ENCODE peak calls at places on chromosomes 6 and 20, in five cellular contexts. One of them, this sample, is unnamed.
A peak's percentile ranks its signal among the peaks of the same experiment; 100 is the strongest.

GRCh38 chr6:16296061-16296670 is 57.8 kb downstream of the GMPR start:
- DNase-seq in PC-9: no peak
- DNase-seq in GM23248: no peak
- DNase-seq in MM.1S: no peak
- DNase-seq in SK-N-SH: no peak
- DNase-seq in this sample: no peak

GRCh38 chr6:31246051-31246495 is 25.8 kb downstream of the HLA-C start:
- DNase-seq in PC-9: peak; percentile 68
- DNase-seq in GM23248: peak; percentile 83
- DNase-seq in MM.1S: no peak
- DNase-seq in SK-N-SH: no peak
- DNase-seq in this sample: peak; percentile 95

GRCh38 chr6:131183427-131184095 is 48.3 kb downstream of the AKAP7 start:
- DNase-seq in PC-9: no peak
- DNase-seq in GM23248: no peak
- DNase-seq in MM.1S: no peak
- DNase-seq in SK-N-SH: no peak
- DNase-seq in this sample: no peak

GRCh38 chr6:3351105-3351676 is 92.4 kb downstream of the PSMG4 start:
- DNase-seq in PC-9: no peak
- DNase-seq in GM23248: no peak
- DNase-seq in MM.1S: no peak
- DNase-seq in SK-N-SH: no peak
- DNase-seq in this sample: no peak

GRCh38 chr6:13725570-13725969 is 13.9 kb upstream of the RANBP9 start:
- DNase-seq in PC-9: peak; percentile 86
- DNase-seq in GM23248: peak; percentile 55
- DNase-seq in MM.1S: no peak
- DNase-seq in SK-N-SH: no peak
- DNase-seq in this sample: peak; percentile 99

GRCh38 chr6:110547266-110547964 is 71.0 kb upstream of the SLC22A16 start:
- DNase-seq in PC-9: peak; percentile 29
- DNase-seq in GM23248: peak; percentile 78
- DNase-seq in MM.1S: no peak
- DNase-seq in SK-N-SH: no peak
- DNase-seq in this sample: peak; percentile 88

GRCh38 chr6:137927777-137928218 is 60.7 kb downstream of the TNFAIP3 start:
- DNase-seq in PC-9: no peak
- DNase-seq in GM23248: no peak
- DNase-seq in MM.1S: peak; percentile 97
- DNase-seq in SK-N-SH: no peak
- DNase-seq in this sample: no peak

GRCh38 chr6:44265843-44266233 is 487 bp upstream of the NFKBIE start:
- DNase-seq in PC-9: no peak
- DNase-seq in GM23248: no peak
- DNase-seq in MM.1S: no peak
- DNase-seq in SK-N-SH: no peak
- DNase-seq in this sample: no peak

GRCh38 chr6:65787787-65788186 is 80.8 kb upstream of the EYS start:
- DNase-seq in PC-9: no peak
- DNase-seq in GM23248: no peak
- DNase-seq in MM.1S: no peak
- DNase-seq in SK-N-SH: peak; percentile 7
- DNase-seq in this sample: no peak

GRCh38 chr20:57440678-57441509 is 49.7 kb downstream of the RBM38 start:
- DNase-seq in PC-9: no peak
- DNase-seq in GM23248: peak; percentile 71
- DNase-seq in MM.1S: no peak
- DNase-seq in SK-N-SH: peak; percentile 88
- DNase-seq in this sample: no peak

GRCh38 chr20:24653306-24653705 is 183.9 kb downstream of the SYNDIG1 start:
- DNase-seq in PC-9: no peak
- DNase-seq in GM23248: peak; percentile 80
- DNase-seq in MM.1S: no peak
- DNase-seq in SK-N-SH: no peak
- DNase-seq in this sample: peak; percentile 41

GRCh38 chr6:134495893-134496253 is 178.0 kb upstream of the SGK1 start:
- DNase-seq in PC-9: no peak
- DNase-seq in GM23248: no peak
- DNase-seq in MM.1S: no peak
- DNase-seq in SK-N-SH: no peak
- DNase-seq in this sample: no peak

GRCh38 chr6:153210083-153210482 is 79.0 kb upstream of the RGS17 start:
- DNase-seq in PC-9: no peak
- DNase-seq in GM23248: peak; percentile 30
- DNase-seq in MM.1S: peak; percentile 66
- DNase-seq in SK-N-SH: no peak
- DNase-seq in this sample: no peak

GRCh38 chr6:48511382-48511781 is 400.4 kb upstream of the PTCHD4 start:
- DNase-seq in PC-9: no peak
- DNase-seq in GM23248: no peak
- DNase-seq in MM.1S: no peak
- DNase-seq in SK-N-SH: no peak
- DNase-seq in this sample: peak; percentile 54

GRCh38 chr6:32179746-32180405 is 1.7 kb downstream of the RNF5 start:
- DNase-seq in PC-9: no peak
- DNase-seq in GM23248: no peak
- DNase-seq in MM.1S: no peak
- DNase-seq in SK-N-SH: no peak
- DNase-seq in this sample: no peak

GRCh38 chr6:53433617-53434285 is 85.0 kb upstream of the ELOVL5 start:
- DNase-seq in PC-9: no peak
- DNase-seq in GM23248: no peak
- DNase-seq in MM.1S: no peak
- DNase-seq in SK-N-SH: no peak
- DNase-seq in this sample: no peak

GRCh38 chr20:37220796-37221195 is 40.8 kb downstream of the GHRH start:
- DNase-seq in PC-9: no peak
- DNase-seq in GM23248: peak; percentile 66
- DNase-seq in MM.1S: no peak
- DNase-seq in SK-N-SH: peak; percentile 16
- DNase-seq in this sample: no peak

GRCh38 chr20:37564388-37565133 is 36.9 kb upstream of the BLCAP start:
- DNase-seq in PC-9: peak; percentile 61
- DNase-seq in GM23248: peak; percentile 70
- DNase-seq in MM.1S: peak; percentile 24
- DNase-seq in SK-N-SH: peak; percentile 90
- DNase-seq in this sample: peak; percentile 70

GRCh38 chr6:3233321-3233720 is 5.9 kb upstream of the TUBB2B start:
- DNase-seq in PC-9: no peak
- DNase-seq in GM23248: no peak
- DNase-seq in MM.1S: no peak
- DNase-seq in SK-N-SH: no peak
- DNase-seq in this sample: no peak

GRCh38 chr6:1840491-1841121 is 230.9 kb downstream of the FOXC1 start:
- DNase-seq in PC-9: no peak
- DNase-seq in GM23248: no peak
- DNase-seq in MM.1S: no peak
- DNase-seq in SK-N-SH: no peak
- DNase-seq in this sample: peak; percentile 82

GRCh38 chr6:46453756-46454316 is 37.4 kb downstream of the RCAN2 start:
- DNase-seq in PC-9: no peak
- DNase-seq in GM23248: peak; percentile 46
- DNase-seq in MM.1S: no peak
- DNase-seq in SK-N-SH: no peak
- DNase-seq in this sample: peak; percentile 24

GRCh38 chr6:54876365-54876764 is 29.8 kb downstream of the FAM83B start:
- DNase-seq in PC-9: peak; percentile 27
- DNase-seq in GM23248: no peak
- DNase-seq in MM.1S: no peak
- DNase-seq in SK-N-SH: no peak
- DNase-seq in this sample: no peak

DNA sequence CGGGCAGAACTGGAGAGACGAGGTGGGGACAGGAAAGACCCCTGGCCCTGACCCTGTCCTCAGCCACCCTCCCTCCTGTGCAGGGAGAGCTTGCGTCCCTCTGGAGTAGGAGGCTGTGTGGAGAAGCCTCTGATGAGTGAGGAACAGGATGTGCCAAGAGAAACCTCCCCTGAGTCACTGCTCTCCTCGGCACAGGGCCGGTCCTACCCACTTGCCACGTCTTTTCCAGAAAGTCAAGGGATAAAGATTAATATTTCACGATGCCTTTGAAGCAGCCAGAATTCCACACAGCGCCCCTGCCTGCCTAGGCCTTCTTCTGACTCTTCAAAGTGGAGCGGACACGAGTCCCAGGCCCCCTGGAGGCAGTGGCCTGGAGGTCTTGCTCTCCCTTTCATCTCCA is 34.9 kb upstream of the THBS2 start:
- DNase-seq in PC-9: no peak
- DNase-seq in GM23248: peak; percentile 93
- DNase-seq in MM.1S: no peak
- DNase-seq in SK-N-SH: no peak
- DNase-seq in this sample: peak; percentile 5
- H3K4me2 ChIP-seq in PC-9: no peak overlapping the region
- H3K4me2 ChIP-seq in GM23248: peak overlapping the region; percentile 73
- H3K4me2 ChIP-seq in MM.1S: no peak overlapping the region
- H3K4me2 ChIP-seq in SK-N-SH: no peak overlapping the region
- H3K4me2 ChIP-seq in this sample: no peak overlapping the region

GRCh38 chr20:3323398-3323797 is 84.1 kb downstream of the DNAAF9 start:
- DNase-seq in PC-9: peak; percentile 53
- DNase-seq in GM23248: peak; percentile 16
- DNase-seq in MM.1S: no peak
- DNase-seq in SK-N-SH: no peak
- DNase-seq in this sample: peak; percentile 20

GRCh38 chr20:3330046-3330741 is 77.3 kb downstream of the DNAAF9 start:
- DNase-seq in PC-9: no peak
- DNase-seq in GM23248: peak; percentile 75
- DNase-seq in MM.1S: no peak
- DNase-seq in SK-N-SH: no peak
- DNase-seq in this sample: peak; percentile 19

GRCh38 chr20:3326779-3327521 is 80.5 kb downstream of the DNAAF9 start:
- DNase-seq in PC-9: no peak
- DNase-seq in GM23248: no peak
- DNase-seq in MM.1S: no peak
- DNase-seq in SK-N-SH: no peak
- DNase-seq in this sample: no peak

GRCh38 chr20:3325864-3326263 is 81.6 kb downstream of the DNAAF9 start:
- DNase-seq in PC-9: no peak
- DNase-seq in GM23248: no peak
- DNase-seq in MM.1S: no peak
- DNase-seq in SK-N-SH: no peak
- DNase-seq in this sample: no peak

GRCh38 chr20:3328501-3328900 is 79.0 kb downstream of the DNAAF9 start:
- DNase-seq in PC-9: no peak
- DNase-seq in GM23248: no peak
- DNase-seq in MM.1S: no peak
- DNase-seq in SK-N-SH: no peak
- DNase-seq in this sample: no peak
- H3F3A ChIP-seq in PC-9: no peaks in the 10 kb centered on the region
- H3F3A ChIP-seq in GM23248: peaks cover 10% of the 10 kb centered on the region
- H3F3A ChIP-seq in MM.1S: no peaks in the 10 kb centered on the region
- H3F3A ChIP-seq in SK-N-SH: no peaks in the 10 kb centered on the region
- H3F3A ChIP-seq in this sample: no peaks in the 10 kb centered on the region

GRCh38 chr6:162907876-162908481 is 180.2 kb downstream of the PACRG start:
- DNase-seq in PC-9: no peak
- DNase-seq in GM23248: peak; percentile 16
- DNase-seq in MM.1S: peak; percentile 42
- DNase-seq in SK-N-SH: no peak
- DNase-seq in this sample: peak; percentile 65
- H2AFZ ChIP-seq in PC-9: no peak overlapping the region
- H2AFZ ChIP-seq in GM23248: no peak overlapping the region
- H2AFZ ChIP-seq in MM.1S: no peak overlapping the region
- H2AFZ ChIP-seq in SK-N-SH: no peak overlapping the region
- H2AFZ ChIP-seq in this sample: no peak overlapping the region

DNA sequence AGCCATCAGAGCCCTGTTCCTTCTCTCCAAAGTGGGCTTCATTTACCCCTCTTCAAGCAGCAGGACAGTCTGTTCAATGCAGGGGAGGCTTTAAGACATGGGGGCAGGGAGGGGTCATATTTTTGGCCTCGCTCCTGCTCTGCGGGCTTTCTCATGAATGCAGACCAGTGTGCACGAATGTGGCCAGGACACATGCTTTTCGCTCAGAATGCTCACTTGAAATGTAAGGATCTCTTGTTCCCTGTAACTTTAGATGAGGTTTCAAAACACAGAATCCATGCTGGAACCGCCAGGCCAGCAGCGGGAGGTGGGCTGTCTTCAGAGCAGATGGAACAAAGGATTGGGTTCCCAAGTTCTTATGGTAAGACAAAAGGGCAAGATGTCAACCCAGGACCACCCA is 78.4 kb upstream of the AKAP12 start:
- DNase-seq in PC-9: no peak
- DNase-seq in GM23248: no peak
- DNase-seq in MM.1S: no peak
- DNase-seq in SK-N-SH: no peak
- DNase-seq in this sample: no peak
- H3K4me2 ChIP-seq in PC-9: no peak overlapping the region
- H3K4me2 ChIP-seq in GM23248: no peak overlapping the region
- H3K4me2 ChIP-seq in MM.1S: no peak overlapping the region
- H3K4me2 ChIP-seq in SK-N-SH: no peak overlapping the region
- H3K4me2 ChIP-seq in this sample: no peak overlapping the region

GRCh38 chr6:170298688-170299087 is 7.8 kb upstream of the DLL1 start:
- DNase-seq in PC-9: no peak
- DNase-seq in GM23248: no peak
- DNase-seq in MM.1S: no peak
- DNase-seq in SK-N-SH: no peak
- DNase-seq in this sample: peak; percentile 18
- H3F3A ChIP-seq in PC-9: no peaks in the 10 kb centered on the region
- H3F3A ChIP-seq in GM23248: no peaks in the 10 kb centered on the region
- H3F3A ChIP-seq in MM.1S: no peaks in the 10 kb centered on the region
- H3F3A ChIP-seq in SK-N-SH: peaks cover 13% of the 10 kb centered on the region
- H3F3A ChIP-seq in this sample: no peaks in the 10 kb centered on the region

GRCh38 chr6:79005024-79005423 is 73.0 kb downstream of the PHIP start:
- DNase-seq in PC-9: no peak
- DNase-seq in GM23248: peak; percentile 1
- DNase-seq in MM.1S: no peak
- DNase-seq in SK-N-SH: no peak
- DNase-seq in this sample: no peak

GRCh38 chr6:79004239-79004638 is 73.8 kb downstream of the PHIP start:
- DNase-seq in PC-9: no peak
- DNase-seq in GM23248: no peak
- DNase-seq in MM.1S: no peak
- DNase-seq in SK-N-SH: no peak
- DNase-seq in this sample: no peak

GRCh38 chr6:79009819-79010218 is 68.2 kb downstream of the PHIP start:
- DNase-seq in PC-9: no peak
- DNase-seq in GM23248: no peak
- DNase-seq in MM.1S: no peak
- DNase-seq in SK-N-SH: no peak
- DNase-seq in this sample: no peak

GRCh38 chr6:79001415-79001814 is 76.6 kb downstream of the PHIP start:
- DNase-seq in PC-9: no peak
- DNase-seq in GM23248: no peak
- DNase-seq in MM.1S: no peak
- DNase-seq in SK-N-SH: no peak
- DNase-seq in this sample: no peak

GRCh38 chr6:79005497-79005896 is 72.6 kb downstream of the PHIP start:
- DNase-seq in PC-9: no peak
- DNase-seq in GM23248: no peak
- DNase-seq in MM.1S: no peak
- DNase-seq in SK-N-SH: no peak
- DNase-seq in this sample: no peak
- H2AFZ ChIP-seq in PC-9: no peak overlapping the region
- H2AFZ ChIP-seq in GM23248: peak overlapping the region; percentile 12
- H2AFZ ChIP-seq in MM.1S: no peak overlapping the region
- H2AFZ ChIP-seq in SK-N-SH: peak overlapping the region; percentile 32
- H2AFZ ChIP-seq in this sample: no peak overlapping the region

This sample was measured in PC-3.